ENCODE peak calls at places on chromosome 15, in five cellular contexts. I is cardiac fibroblast, D is suprapubic skin, Y is gastrocnemius medialis, H is fibroblast of pulmonary artery. V is an unnamed sample.

GRCh38 chr15:57403532-57403931 is 27.2 kb downstream of the CGNL1 start:
- DNase-seq in I (no peak), D (no peak), Y (no peak), H (no peak), V (no peak)

GRCh38 chr15:67249830-67250229 is 4.6 kb downstream of the AAGAB start:
- DNase-seq in I (no peak), D (no peak), Y (no peak), H (no peak), V (no peak)

GRCh38 chr15:68375191-68375631 is 56.8 kb downstream of the ITGA11 start:
- DNase-seq in I (no peak), D (peak), Y (no peak), H (no peak), V (no peak)

GRCh38 chr15:76197703-76198455 is 113.4 kb downstream of the ETFA start:
- DNase-seq in I (no peak), D (peak), Y (peak), H (no peak), V (peak)

GRCh38 chr15:65619636-65620290 is 2.0 kb upstream of the SLC24A1 start:
- DNase-seq in I (peak), D (no peak), Y (no peak), H (peak), V (no peak)

GRCh38 chr15:44081223-44082013 is 113.7 kb downstream of the FRMD5 start:
- DNase-seq in I (peak), D (no peak), Y (no peak), H (peak), V (no peak)

GRCh38 chr15:51162865-51163762 is 68.4 kb upstream of the TNFAIP8L3 start:
- DNase-seq in I (peak), D (peak), Y (peak), H (peak), V (peak)

GRCh38 chr15:40449275-40449674 is 8.5 kb downstream of the BAHD1 start:
- DNase-seq in I (peak), D (no peak), Y (no peak), H (peak), V (peak)

GRCh38 chr15:100276519-100276918 is 65.3 kb downstream of the ADAMTS17 start:
- DNase-seq in I (no peak), D (no peak), Y (no peak), H (no peak), V (no peak)

GRCh38 chr15:49151831-49152230 is 3.6 kb downstream of the COPS2 start:
- DNase-seq in I (no peak), D (no peak), Y (no peak), H (no peak), V (no peak)

GRCh38 chr15:101043911-101044624 is 124.9 kb downstream of the LRRK1 start:
- DNase-seq in I (no peak), D (peak), Y (no peak), H (no peak), V (no peak)

GRCh38 chr15:36912311-36912712 is 188.0 kb downstream of the MEIS2 start:
- DNase-seq in I (peak), D (no peak), Y (no peak), H (peak), V (no peak)

GRCh38 chr15:65971741-65971995 is 102.4 kb downstream of the RAB11A start:
- DNase-seq in I (no peak), D (no peak), Y (no peak), H (no peak), V (no peak)

GRCh38 chr15:83475551-83475950 is 28.4 kb downstream of the SH3GL3 start:
- DNase-seq in I (peak), D (no peak), Y (no peak), H (peak), V (peak)

GRCh38 chr15:49863431-49864205 is 242.8 kb downstream of the DTWD1 start:
- DNase-seq in I (peak), D (no peak), Y (no peak), H (peak), V (peak)

GRCh38 chr15:97866994-97867393 is 93.5 kb upstream of the ARRDC4 start:
- DNase-seq in I (no peak), D (no peak), Y (no peak), H (no peak), V (no peak)

GRCh38 chr15:89912674-89913396 is at the start of gene ARPIN:
- DNase-seq in I (peak), D (peak), Y (peak), H (peak), V (peak)

GRCh38 chr15:39095218-39095879 is 485.5 kb upstream of the THBS1 start:
- DNase-seq in I (no peak), D (no peak), Y (no peak), H (no peak), V (no peak)

GRCh38 chr15:49041406-49041805 is 4.8 kb downstream of the SECISBP2L start:
- DNase-seq in I (no peak), D (no peak), Y (no peak), H (peak), V (peak)

GRCh38 chr15:96583671-96584070 is 253.2 kb downstream of the NR2F2 start:
- DNase-seq in I (no peak), D (no peak), Y (no peak), H (peak), V (peak)
- TF ChIP-seq CTCF in I (no peak), D (no peak), Y (no peak), H (no peak), V (no peak)

GRCh38 chr15:91298101-91298500 is 198.0 kb downstream of the SV2B start:
- DNase-seq in I (no peak), D (no peak), Y (no peak), H (no peak), V (no peak)
- TF ChIP-seq CTCF in I (no peak), D (no peak), Y (no peak), H (no peak), V (no peak)

DNA sequence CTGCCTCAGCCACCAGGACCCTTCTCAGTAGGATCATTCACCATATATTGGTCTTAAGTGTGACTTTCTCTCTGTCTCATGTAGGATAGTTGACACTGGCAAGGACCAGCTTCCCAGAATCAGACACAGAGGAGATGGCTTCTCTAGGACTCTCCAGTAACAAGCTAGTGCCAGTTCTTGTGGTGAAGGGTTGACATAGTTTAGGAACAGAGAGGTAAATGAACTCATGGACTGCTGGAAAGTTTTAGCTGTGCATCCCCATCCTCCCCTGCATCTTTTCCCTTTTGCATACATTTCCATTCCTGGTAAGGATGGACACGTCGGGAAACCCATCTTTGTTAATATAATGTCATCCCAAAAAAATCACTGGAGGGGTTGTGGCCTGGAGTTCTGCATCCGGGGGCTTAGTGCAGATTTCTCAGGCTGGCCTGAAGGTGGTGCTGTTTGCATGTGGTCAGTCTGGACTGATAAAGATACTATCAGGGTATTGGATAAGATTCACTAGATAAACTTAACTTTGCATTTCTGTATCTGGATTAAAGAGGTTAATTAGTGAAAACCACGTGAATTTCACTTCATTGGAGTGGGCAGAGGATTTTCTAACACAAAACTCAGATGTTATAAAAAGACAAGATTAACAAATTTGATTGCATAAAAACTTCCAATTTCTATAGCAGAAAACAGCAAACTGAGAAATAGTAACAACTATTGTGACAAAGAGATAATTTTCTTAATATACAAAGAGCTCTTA is 110.8 kb downstream of the TBC1D2B start:
- DNase-seq in I (peak), D (no peak), Y (no peak), H (peak), V (peak)
- TF ChIP-seq CTCF in I (peak), D (peak), Y (peak), H (peak), V (peak)

GRCh38 chr15:29750754-29751153 is 71.5 kb downstream of the TJP1 start:
- DNase-seq in I (peak), D (no peak), Y (no peak), H (peak), V (no peak)

GRCh38 chr15:29749365-29750086 is 72.7 kb downstream of the TJP1 start:
- DNase-seq in I (peak), D (no peak), Y (no peak), H (no peak), V (no peak)

GRCh38 chr15:29747837-29748417 is 74.3 kb downstream of the TJP1 start:
- DNase-seq in I (peak), D (no peak), Y (no peak), H (peak), V (peak)
- TF ChIP-seq CTCF in I (peak), D (no peak), Y (no peak), H (peak), V (peak)

GRCh38 chr15:88833196-88833595 is 30.0 kb downstream of the ACAN start:
- DNase-seq in I (no peak), D (no peak), Y (no peak), H (no peak), V (no peak)
- TF ChIP-seq CTCF in I (no peak), D (no peak), Y (no peak), H (no peak), V (no peak)

DNA sequence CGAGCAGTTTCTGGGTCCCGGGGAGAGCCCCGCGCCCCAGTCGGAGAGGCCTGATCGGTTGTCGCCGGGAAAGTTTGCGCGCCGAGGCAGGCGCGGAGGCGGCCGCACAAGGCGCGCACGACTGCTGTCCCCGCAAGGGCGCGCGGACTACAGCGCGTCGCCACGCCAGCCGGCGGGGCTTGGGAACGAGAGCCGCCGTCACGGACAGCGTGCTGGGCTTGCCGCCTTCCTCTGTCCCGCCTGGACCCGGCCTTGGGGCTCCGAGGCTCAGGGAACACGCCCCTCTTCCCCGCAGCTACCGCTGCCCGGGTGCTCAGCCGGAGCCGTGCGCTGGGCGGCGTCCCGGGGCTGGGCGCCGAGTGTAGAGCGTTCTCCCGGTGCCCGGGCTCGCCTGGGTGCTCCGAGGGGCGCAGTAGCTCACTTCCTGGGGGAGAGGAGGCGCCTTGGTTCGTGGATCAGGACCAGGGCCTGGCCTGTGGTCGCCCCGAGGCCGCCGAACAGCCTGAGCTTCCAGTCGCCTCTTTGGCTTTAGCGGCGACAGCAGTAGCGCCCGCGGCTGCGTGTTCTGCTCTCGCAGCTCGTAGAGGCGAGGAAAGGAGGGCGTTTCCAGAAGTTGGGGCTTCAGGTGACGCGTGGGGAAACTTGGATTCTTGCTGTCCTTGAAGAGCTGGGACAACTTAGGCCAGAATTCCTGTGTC is 226.6 kb upstream of the C2CD4B start:
- DNase-seq in I (peak), D (peak), Y (peak), H (peak), V (peak)
- TF ChIP-seq CTCF in I (no peak), D (no peak), Y (peak), H (peak), V (peak)

GRCh38 chr15:72781621-72782020 is 1.9 kb downstream of the ADPGK start:
- DNase-seq in I (no peak), D (no peak), Y (no peak), H (no peak), V (no peak)

GRCh38 chr15:72782274-72782992 is 1.1 kb downstream of the ADPGK start:
- DNase-seq in I (peak), D (no peak), Y (no peak), H (no peak), V (no peak)

GRCh38 chr15:72783563-72784232 is at the start of gene ADPGK:
- DNase-seq in I (peak), D (peak), Y (peak), H (peak), V (peak)

GRCh38 chr15:72784233-72784876 is 797 bp upstream of the ADPGK start:
- DNase-seq in I (peak), D (no peak), Y (peak), H (peak), V (peak)

DNA sequence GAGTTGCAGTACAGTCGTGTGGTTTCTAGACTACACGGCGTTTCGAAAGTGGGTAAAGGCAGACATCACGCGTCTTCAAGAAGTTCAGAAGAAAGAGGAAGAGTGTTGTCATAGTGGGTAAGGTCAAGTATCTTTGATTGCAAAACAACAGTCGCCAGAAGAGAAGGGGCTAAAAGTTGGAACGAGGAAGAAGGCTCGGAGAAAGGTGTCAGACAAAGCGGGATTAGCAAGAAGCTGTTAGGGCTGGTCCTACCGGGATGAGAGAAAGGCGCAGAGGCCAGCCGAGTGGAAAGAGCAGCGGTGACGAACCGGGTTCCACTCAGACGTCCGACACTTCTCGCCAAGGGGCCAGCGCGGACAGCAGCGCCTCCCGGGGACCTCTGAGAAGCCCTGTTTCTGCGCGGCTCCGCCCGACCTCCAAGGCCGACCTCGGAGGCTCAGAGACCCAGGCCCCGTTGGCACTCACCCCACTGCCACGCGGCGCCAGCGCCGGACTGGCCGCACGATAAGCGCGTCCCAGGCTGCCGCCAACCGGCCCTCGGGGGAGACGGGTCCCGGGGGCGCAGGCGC is 480 bp downstream of the ADPGK start:
- DNase-seq in I (peak), D (peak), Y (peak), H (peak), V (peak)
- TF ChIP-seq CTCF in I (peak), D (no peak), Y (no peak), H (no peak), V (no peak)

GRCh38 chr15:80991446-80991845 is 1.8 kb upstream of the MESD start:
- DNase-seq in I (peak), D (peak), Y (peak), H (peak), V (peak)
- TF ChIP-seq CTCF in I (peak), D (no peak), Y (no peak), H (peak), V (no peak)

V was measured in MCF 10A.